ENCODE peak calls at places on chromosomes 4 and X, in four cellular contexts. E is CD8-positive, alpha-beta memory T cell; U is IMR-90; Q is psoas muscle. O is an unnamed sample. For H3K4me1, the result is how much of the 10 kb centered on the place peaks cover.

GRCh38 chrX:70755850-70756249 is 152.7 kb downstream of the TEX11 start:
- DNase-seq in E (peak), U (no peak), Q (no peak), O (no peak)

GRCh38 chr4:154984616-154985015 is 203.5 kb downstream of the RBM46 start:
- DNase-seq in E (no peak), U (no peak), Q (no peak), O (no peak)

GRCh38 chr4:46930866-46931265 is 21.8 kb upstream of the COX7B2 start:
- DNase-seq in E (no peak), U (no peak), Q (no peak), O (no peak)

GRCh38 chr4:15712214-15712613 is 9.3 kb downstream of the BST1 start:
- DNase-seq in E (no peak), U (no peak), Q (no peak), O (no peak)

GRCh38 chrX:19975862-19976261 is 15.0 kb downstream of the BCLAF3 start:
- DNase-seq in E (no peak), U (no peak), Q (no peak), O (no peak)

GRCh38 chr4:3765271-3766206 is 646 bp upstream of the ADRA2C start:
- DNase-seq in E (no peak), U (peak), Q (peak), O (no peak)

GRCh38 chr4:22348410-22348809 is 167.5 kb downstream of the ADGRA3 start:
- DNase-seq in E (no peak), U (peak), Q (no peak), O (no peak)

GRCh38 chr4:59161249-59161648 is 2038.9 kb upstream of the ADGRL3 start:
- DNase-seq in E (no peak), U (no peak), Q (no peak), O (no peak)

GRCh38 chr4:7546809-7547367 is 112.2 kb upstream of the PSAPL1 start:
- DNase-seq in E (no peak), U (peak), Q (no peak), O (no peak)

GRCh38 chr4:61572160-61572559 is 372.0 kb downstream of the ADGRL3 start:
- DNase-seq in E (no peak), U (peak), Q (no peak), O (no peak)

GRCh38 chr4:139455187-139455586 is 1.3 kb downstream of the RAB33B start:
- DNase-seq in E (no peak), U (no peak), Q (no peak), O (no peak)

GRCh38 chr4:35493977-35494376 is 750.3 kb downstream of the ARAP2 start:
- DNase-seq in E (no peak), U (no peak), Q (no peak), O (no peak)

GRCh38 chrX:112190646-112191045 is 108.1 kb upstream of the TRPC5 start:
- DNase-seq in E (no peak), U (no peak), Q (no peak), O (no peak)

GRCh38 chrX:68944211-68944610 is 115.4 kb downstream of the EFNB1 start:
- DNase-seq in E (no peak), U (no peak), Q (no peak), O (peak)
- H3K4me3 ChIP-seq in E (no peak), U (no peak), Q (no peak), O (no peak)

DNA sequence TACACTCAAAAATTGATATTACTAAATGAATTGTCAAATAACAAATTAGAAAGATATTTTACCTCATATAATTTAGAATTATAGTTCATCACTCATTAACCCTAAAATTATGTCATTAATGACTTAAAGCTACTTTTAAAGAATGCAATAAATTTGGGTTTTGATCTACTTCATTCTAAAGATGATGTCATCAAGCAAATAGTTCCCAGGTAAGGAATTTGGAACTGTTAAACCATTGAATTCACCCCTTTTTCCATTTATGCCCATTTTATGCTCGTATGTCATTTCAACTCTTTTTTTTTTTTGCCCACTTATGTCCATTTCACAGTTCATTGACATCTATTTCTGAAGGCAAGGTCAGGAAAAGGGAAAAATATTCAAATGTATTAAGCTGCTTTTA is 135.5 kb downstream of the TLL1 start:
- DNase-seq in E (no peak), U (no peak), Q (no peak), O (no peak)
- H3K4me1 ChIP-seq in E (under half), U (under half), Q (under half), O (under half)

GRCh38 chrX:276588-277171 is 4.5 kb upstream of the PLCXD1 start:
- DNase-seq in E (no peak), U (peak), Q (no peak), O (no peak)
- H3K4me3 ChIP-seq in E (peak), U (peak), Q (peak), O (peak)

GRCh38 chr4:73401412-73401811 is 2.7 kb upstream of the ALB start:
- DNase-seq in E (no peak), U (no peak), Q (no peak), O (no peak)
- H3K4me1 ChIP-seq in E (under half), U (under half), Q (under half), O (under half)

DNA sequence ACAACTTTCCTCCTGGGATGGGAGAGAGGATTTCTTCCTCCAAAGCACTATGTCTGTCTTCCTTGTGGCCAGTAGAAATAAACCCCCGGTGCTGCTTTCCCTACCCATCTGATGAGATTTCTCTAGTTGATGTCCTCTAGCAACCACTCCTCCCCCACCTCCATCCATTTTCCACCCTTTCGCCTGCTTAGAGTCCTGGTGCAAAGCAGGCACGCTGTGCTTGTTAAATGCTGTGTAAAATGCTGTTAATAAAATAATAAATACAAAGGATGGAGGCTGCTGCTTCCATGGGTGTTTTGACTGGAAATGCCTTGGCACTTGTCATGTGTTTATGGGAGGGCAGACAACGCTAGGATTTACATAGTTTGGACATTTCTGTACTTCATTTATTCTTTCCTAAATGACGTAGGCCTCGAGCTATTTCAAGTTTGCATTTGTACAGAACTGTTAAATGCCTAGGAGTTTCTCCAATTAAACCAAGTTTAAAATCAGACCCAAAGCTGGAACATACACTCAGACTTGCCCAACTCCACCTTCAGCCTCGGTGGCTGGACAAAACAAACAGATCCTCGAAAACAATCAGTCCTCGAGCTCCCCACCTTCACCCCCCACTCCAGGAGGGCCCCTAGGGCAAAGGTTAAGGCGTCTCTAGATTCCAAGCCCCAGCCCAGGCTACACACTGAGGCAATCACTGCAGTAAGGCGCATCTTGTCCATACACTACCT is 10.0 kb downstream of the BCOR start:
- DNase-seq in E (no peak), U (peak), Q (no peak), O (no peak)
- H3K4me3 ChIP-seq in E (no peak), U (no peak), Q (no peak), O (no peak)

GRCh38 chr4:108155373-108155772 is 13.4 kb downstream of the LEF1 start:
- DNase-seq in E (no peak), U (peak), Q (no peak), O (no peak)
- H3K4me1 ChIP-seq in E (half or more), U (under half), Q (under half), O (under half)

O was measured in lung.